ENCODE peak calls at places on chromosomes 7 and 10, in six cellular contexts. One of them, this sample, is unnamed.

GRCh38 chr10:130935051-130935450 is 376.5 kb downstream of the TCERG1L start:
- DNase-seq in GM12878: no peak
- DNase-seq in upper lobe of left lung: no peak
- DNase-seq in ovary: peak; percentile 60
- DNase-seq in A549: peak; percentile 4
- DNase-seq in transverse colon: no peak
- DNase-seq in this sample: no peak

GRCh38 chr7:106016331-106016730 is 53.3 kb downstream of the CDHR3 start:
- DNase-seq in GM12878: no peak
- DNase-seq in ovary: no peak
- DNase-seq in transverse colon: no peak
- DNase-seq in A549: no peak
- DNase-seq in upper lobe of left lung: no peak
- DNase-seq in this sample: no peak

GRCh38 chr10:73655990-73656298 is at the start of gene SYNPO2L:
- DNase-seq in A549: no peak
- DNase-seq in transverse colon: no peak
- DNase-seq in GM12878: no peak
- DNase-seq in upper lobe of left lung: no peak
- DNase-seq in ovary: no peak
- DNase-seq in this sample: no peak

GRCh38 chr10:61835909-61836232 is 65.6 kb upstream of the ARID5B start:
- DNase-seq in upper lobe of left lung: no peak
- DNase-seq in transverse colon: no peak
- DNase-seq in ovary: no peak
- DNase-seq in GM12878: no peak
- DNase-seq in A549: no peak
- DNase-seq in this sample: no peak

GRCh38 chr10:126090911-126091728 is 194.8 kb downstream of the FANK1 start:
- DNase-seq in A549: peak; percentile 72
- DNase-seq in ovary: no peak
- DNase-seq in upper lobe of left lung: no peak
- DNase-seq in transverse colon: no peak
- DNase-seq in GM12878: no peak
- DNase-seq in this sample: no peak

GRCh38 chr7:105218939-105219770 is 169.6 kb downstream of the SRPK2 start:
- DNase-seq in A549: peak; percentile 48
- DNase-seq in ovary: no peak
- DNase-seq in GM12878: no peak
- DNase-seq in transverse colon: no peak
- DNase-seq in upper lobe of left lung: no peak
- DNase-seq in this sample: no peak

GRCh38 chr10:88136712-88137111 is 273.3 kb downstream of the PTEN start:
- DNase-seq in transverse colon: no peak
- DNase-seq in A549: no peak
- DNase-seq in ovary: no peak
- DNase-seq in upper lobe of left lung: no peak
- DNase-seq in GM12878: no peak
- DNase-seq in this sample: no peak

GRCh38 chr7:157849726-157850125 is 512.9 kb downstream of the DNAJB6 start:
- DNase-seq in ovary: no peak
- DNase-seq in upper lobe of left lung: no peak
- DNase-seq in GM12878: no peak
- DNase-seq in transverse colon: no peak
- DNase-seq in A549: no peak
- DNase-seq in this sample: no peak

GRCh38 chr7:155222046-155222445 is 75.6 kb upstream of the INSIG1 start:
- DNase-seq in upper lobe of left lung: no peak
- DNase-seq in transverse colon: no peak
- DNase-seq in ovary: no peak
- DNase-seq in A549: no peak
- DNase-seq in GM12878: no peak
- DNase-seq in this sample: no peak

GRCh38 chr7:91263359-91264082 is 712 bp upstream of the FZD1 start:
- DNase-seq in A549: peak; percentile 17
- DNase-seq in upper lobe of left lung: peak; percentile 83
- DNase-seq in ovary: peak; percentile 41
- DNase-seq in GM12878: no peak
- DNase-seq in transverse colon: peak; percentile 38
- DNase-seq in this sample: no peak

GRCh38 chr7:91720255-91720937 is 160.1 kb downstream of the MTERF1 start:
- DNase-seq in upper lobe of left lung: no peak
- DNase-seq in transverse colon: no peak
- DNase-seq in A549: no peak
- DNase-seq in GM12878: no peak
- DNase-seq in ovary: no peak
- DNase-seq in this sample: no peak

GRCh38 chr10:125551247-125551646 is 131.7 kb downstream of the TEX36 start:
- DNase-seq in transverse colon: no peak
- DNase-seq in A549: no peak
- DNase-seq in ovary: no peak
- DNase-seq in upper lobe of left lung: no peak
- DNase-seq in GM12878: no peak
- DNase-seq in this sample: peak; percentile 64

GRCh38 chr7:37369904-37370303 is 78.8 kb downstream of the ELMO1 start:
- DNase-seq in A549: no peak
- DNase-seq in upper lobe of left lung: no peak
- DNase-seq in transverse colon: peak; percentile 61
- DNase-seq in GM12878: no peak
- DNase-seq in ovary: no peak
- DNase-seq in this sample: no peak

GRCh38 chr10:123526356-123527079 is 139.6 kb upstream of the GPR26 start:
- DNase-seq in GM12878: no peak
- DNase-seq in upper lobe of left lung: no peak
- DNase-seq in transverse colon: no peak
- DNase-seq in ovary: no peak
- DNase-seq in A549: no peak
- DNase-seq in this sample: peak; percentile 91

GRCh38 chr10:132787253-132788179 is 1.6 kb upstream of the NKX6-2 start:
- DNase-seq in transverse colon: peak; percentile 42
- DNase-seq in upper lobe of left lung: peak; percentile 72
- DNase-seq in ovary: no peak
- DNase-seq in A549: peak; percentile 47
- DNase-seq in GM12878: no peak
- DNase-seq in this sample: no peak

GRCh38 chr7:129665013-129665401 is 53.5 kb downstream of the NRF1 start:
- DNase-seq in transverse colon: no peak
- DNase-seq in GM12878: no peak
- DNase-seq in A549: peak; percentile 83
- DNase-seq in ovary: peak; percentile 34
- DNase-seq in upper lobe of left lung: no peak
- DNase-seq in this sample: no peak

GRCh38 chr7:24492576-24492975 is 80.7 kb upstream of the PALS2 start:
- DNase-seq in upper lobe of left lung: no peak
- DNase-seq in GM12878: no peak
- DNase-seq in ovary: no peak
- DNase-seq in A549: no peak
- DNase-seq in transverse colon: no peak
- DNase-seq in this sample: no peak

GRCh38 chr10:112967200-112967599 is 17.2 kb downstream of the TCF7L2 start:
- DNase-seq in upper lobe of left lung: no peak
- DNase-seq in GM12878: no peak
- DNase-seq in ovary: no peak
- DNase-seq in transverse colon: no peak
- DNase-seq in A549: peak; percentile 48
- DNase-seq in this sample: no peak

GRCh38 chr10:36886303-36886891 is 239.0 kb upstream of the ANKRD30A start:
- DNase-seq in ovary: no peak
- DNase-seq in A549: no peak
- DNase-seq in GM12878: no peak
- DNase-seq in transverse colon: no peak
- DNase-seq in upper lobe of left lung: no peak
- DNase-seq in this sample: no peak

GRCh38 chr10:113479346-113480080 is 73.3 kb upstream of the HABP2 start:
- DNase-seq in A549: no peak
- DNase-seq in transverse colon: no peak
- DNase-seq in upper lobe of left lung: no peak
- DNase-seq in GM12878: no peak
- DNase-seq in ovary: no peak
- DNase-seq in this sample: no peak

GRCh38 chr10:22849077-22849810 is 78.6 kb upstream of the ARMC3 start:
- DNase-seq in transverse colon: peak; percentile 58
- DNase-seq in upper lobe of left lung: peak; percentile 67
- DNase-seq in A549: no peak
- DNase-seq in ovary: peak; percentile 40
- DNase-seq in GM12878: no peak
- DNase-seq in this sample: no peak

GRCh38 chr7:158388928-158389327 is 198.7 kb downstream of the PTPRN2 start:
- DNase-seq in GM12878: no peak
- DNase-seq in transverse colon: no peak
- DNase-seq in upper lobe of left lung: peak; percentile 63
- DNase-seq in A549: no peak
- DNase-seq in ovary: no peak
- DNase-seq in this sample: no peak

GRCh38 chr10:70432101-70432500 is 9.4 kb downstream of the NODAL start:
- DNase-seq in ovary: no peak
- DNase-seq in A549: no peak
- DNase-seq in GM12878: no peak
- DNase-seq in upper lobe of left lung: no peak
- DNase-seq in transverse colon: no peak
- DNase-seq in this sample: no peak

GRCh38 chr10:46547881-46548780 is 8.3 kb downstream of the GPRIN2 start:
- DNase-seq in ovary: peak; percentile 13
- DNase-seq in GM12878: no peak
- DNase-seq in upper lobe of left lung: peak; percentile 42
- DNase-seq in transverse colon: peak; percentile 6
- DNase-seq in A549: no peak
- DNase-seq in this sample: no peak

GRCh38 chr10:110010076-110011069 is 2.6 kb downstream of the ADD3 start:
- DNase-seq in A549: no peak
- DNase-seq in ovary: no peak
- DNase-seq in GM12878: peak; percentile 55
- DNase-seq in transverse colon: no peak
- DNase-seq in upper lobe of left lung: no peak
- DNase-seq in this sample: no peak

GRCh38 chr7:69091476-69091875 is 506.8 kb upstream of the AUTS2 start:
- DNase-seq in GM12878: no peak
- DNase-seq in A549: no peak
- DNase-seq in ovary: no peak
- DNase-seq in upper lobe of left lung: no peak
- DNase-seq in transverse colon: no peak
- DNase-seq in this sample: no peak

GRCh38 chr7:33039257-33039904 is 23.2 kb downstream of the NT5C3A start:
- DNase-seq in GM12878: no peak
- DNase-seq in ovary: no peak
- DNase-seq in upper lobe of left lung: no peak
- DNase-seq in A549: no peak
- DNase-seq in transverse colon: no peak
- DNase-seq in this sample: no peak

GRCh38 chr7:153886506-153887391 is 165.4 kb upstream of the DPP6 start:
- DNase-seq in upper lobe of left lung: peak; percentile 83
- DNase-seq in ovary: no peak
- DNase-seq in GM12878: no peak
- DNase-seq in A549: no peak
- DNase-seq in transverse colon: no peak
- DNase-seq in this sample: no peak

GRCh38 chr7:34224259-34224658 is 318.9 kb downstream of the BMPER start:
- DNase-seq in upper lobe of left lung: no peak
- DNase-seq in transverse colon: no peak
- DNase-seq in GM12878: no peak
- DNase-seq in ovary: no peak
- DNase-seq in A549: no peak
- DNase-seq in this sample: no peak

GRCh38 chr10:88234332-88234731 is 348.8 kb downstream of the RNLS start:
- DNase-seq in A549: no peak
- DNase-seq in GM12878: no peak
- DNase-seq in transverse colon: peak; percentile 72
- DNase-seq in upper lobe of left lung: no peak
- DNase-seq in ovary: no peak
- DNase-seq in this sample: no peak

GRCh38 chr7:146864644-146865043 is 748.0 kb downstream of the CNTNAP2 start:
- DNase-seq in transverse colon: no peak
- DNase-seq in GM12878: no peak
- DNase-seq in A549: no peak
- DNase-seq in ovary: no peak
- DNase-seq in upper lobe of left lung: no peak
- DNase-seq in this sample: no peak

GRCh38 chr10:44988957-44989620 is 10.5 kb upstream of the DEPP1 start:
- DNase-seq in GM12878: no peak
- DNase-seq in ovary: peak; percentile 14
- DNase-seq in transverse colon: no peak
- DNase-seq in upper lobe of left lung: no peak
- DNase-seq in A549: no peak
- DNase-seq in this sample: no peak
- H3K4me1 ChIP-seq in GM12878: no peaks in the 10 kb centered on the region
- H3K4me1 ChIP-seq in ovary: peaks cover 49% of the 10 kb centered on the region
- H3K4me1 ChIP-seq in transverse colon: peaks cover 3% of the 10 kb centered on the region
- H3K4me1 ChIP-seq in upper lobe of left lung: peaks cover 69% of the 10 kb centered on the region
- H3K4me1 ChIP-seq in A549: peaks cover 10% of the 10 kb centered on the region
- H3K4me1 ChIP-seq in this sample: peaks cover 71% of the 10 kb centered on the region

GRCh38 chr10:75395171-75395954 is 6.2 kb downstream of the ZNF503 start:
- DNase-seq in A549: peak; percentile 29
- DNase-seq in transverse colon: peak; percentile 58
- DNase-seq in GM12878: no peak
- DNase-seq in upper lobe of left lung: peak; percentile 94
- DNase-seq in ovary: peak; percentile 63
- DNase-seq in this sample: no peak
- TF ChIP-seq EP300 in A549: no peak
- TF ChIP-seq EP300 in transverse colon: no peak
- TF ChIP-seq EP300 in GM12878: no peak
- TF ChIP-seq EP300 in upper lobe of left lung: no peak
- TF ChIP-seq EP300 in ovary: no peak
- TF ChIP-seq EP300 in this sample: no peak

DNA sequence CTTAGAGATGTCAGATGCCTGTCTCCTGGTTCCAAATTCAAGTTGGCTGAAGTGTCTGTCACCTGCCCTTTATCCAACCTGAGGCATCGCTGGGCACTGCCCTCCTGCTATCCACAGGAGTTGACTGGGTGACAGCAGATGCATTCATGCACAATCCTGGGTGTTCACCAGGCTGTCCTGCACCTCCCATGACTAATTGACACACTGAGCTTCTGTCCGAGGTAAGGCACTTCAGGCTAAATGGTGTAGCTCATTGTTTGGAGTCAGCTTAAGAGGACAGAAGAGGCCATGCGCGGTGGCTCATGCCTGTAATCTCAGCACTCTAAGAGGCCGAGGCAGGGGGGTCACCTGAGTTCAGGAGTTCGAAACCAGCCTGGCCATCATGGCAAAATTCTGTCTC is 2.4 kb downstream of the UCMA start:
- DNase-seq in transverse colon: no peak
- DNase-seq in upper lobe of left lung: no peak
- DNase-seq in A549: no peak
- DNase-seq in ovary: no peak
- DNase-seq in GM12878: no peak
- DNase-seq in this sample: no peak
- TF ChIP-seq POLR2A in transverse colon: no peak
- TF ChIP-seq POLR2A in upper lobe of left lung: no peak
- TF ChIP-seq POLR2A in A549: no peak
- TF ChIP-seq POLR2A in ovary: no peak
- TF ChIP-seq POLR2A in GM12878: no peak
- TF ChIP-seq POLR2A in this sample: no peak

DNA sequence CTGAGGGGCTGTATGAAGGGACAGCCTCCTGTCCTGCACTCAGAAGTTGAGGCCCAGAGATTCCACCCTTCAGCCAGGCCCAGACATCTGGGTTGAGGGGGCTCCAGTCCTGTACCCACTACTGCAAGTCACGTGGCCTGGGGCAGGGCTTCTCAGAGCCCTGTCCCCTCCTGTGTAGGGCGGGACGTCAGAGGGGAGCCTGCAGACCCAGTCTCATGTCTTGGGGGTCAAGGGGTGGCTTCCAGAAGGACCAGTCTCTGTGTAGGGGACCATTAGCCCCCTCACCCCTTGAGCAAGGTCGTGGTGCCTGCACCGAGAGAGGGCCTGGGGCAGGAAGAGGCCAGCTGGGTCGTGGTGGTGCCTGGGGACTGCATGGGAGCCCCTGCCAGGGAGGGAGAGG is 593 bp upstream of the PILRA start:
- DNase-seq in A549: no peak
- DNase-seq in GM12878: no peak
- DNase-seq in ovary: no peak
- DNase-seq in upper lobe of left lung: peak; percentile 35
- DNase-seq in transverse colon: no peak
- DNase-seq in this sample: no peak
- H3K4me1 ChIP-seq in A549: peaks cover 7% of the 10 kb centered on the region
- H3K4me1 ChIP-seq in GM12878: peaks cover 45% of the 10 kb centered on the region
- H3K4me1 ChIP-seq in ovary: peaks cover 1% of the 10 kb centered on the region
- H3K4me1 ChIP-seq in upper lobe of left lung: peaks cover 23% of the 10 kb centered on the region
- H3K4me1 ChIP-seq in transverse colon: peaks cover 5% of the 10 kb centered on the region
- H3K4me1 ChIP-seq in this sample: peaks cover 3% of the 10 kb centered on the region